ENCODE peak calls at places on chromosomes 4 and X, in six cellular contexts. One of them, this sample, is unnamed.

GRCh38 chr4:24473309-24473721 is 111.0 kb downstream of the DHX15 start:
- DNase-seq in astrocyte: peak
- DNase-seq in GM10248: no peak
- DNase-seq in lung: no peak
- DNase-seq in cardiac fibroblast: peak
- DNase-seq in uterus: peak
- DNase-seq in this sample: peak

GRCh38 chr4:117692538-117692937 is 341.7 kb upstream of the NDST3 start:
- DNase-seq in astrocyte: no peak
- DNase-seq in GM10248: no peak
- DNase-seq in lung: no peak
- DNase-seq in cardiac fibroblast: no peak
- DNase-seq in uterus: no peak
- DNase-seq in this sample: no peak

GRCh38 chr4:35342833-35343232 is 901.5 kb downstream of the ARAP2 start:
- DNase-seq in astrocyte: no peak
- DNase-seq in GM10248: no peak
- DNase-seq in lung: no peak
- DNase-seq in cardiac fibroblast: no peak
- DNase-seq in uterus: no peak
- DNase-seq in this sample: no peak

GRCh38 chr4:112604590-112604989 is 32.1 kb downstream of the ZGRF1 start:
- DNase-seq in astrocyte: peak
- DNase-seq in GM10248: peak
- DNase-seq in lung: peak
- DNase-seq in cardiac fibroblast: peak
- DNase-seq in uterus: no peak
- DNase-seq in this sample: peak

GRCh38 chr4:137960371-137961050 is 281.6 kb downstream of the SLC7A11 start:
- DNase-seq in astrocyte: peak
- DNase-seq in GM10248: no peak
- DNase-seq in lung: no peak
- DNase-seq in cardiac fibroblast: peak
- DNase-seq in uterus: no peak
- DNase-seq in this sample: no peak

GRCh38 chrX:71652405-71652804 is 14.9 kb upstream of the LOC101059915 start:
- DNase-seq in astrocyte: peak
- DNase-seq in GM10248: no peak
- DNase-seq in lung: peak
- DNase-seq in cardiac fibroblast: peak
- DNase-seq in uterus: no peak
- DNase-seq in this sample: peak

GRCh38 chr4:181202249-181202648 is 1041.0 kb upstream of the TENM3 start:
- DNase-seq in astrocyte: no peak
- DNase-seq in GM10248: no peak
- DNase-seq in lung: no peak
- DNase-seq in cardiac fibroblast: no peak
- DNase-seq in uterus: no peak
- DNase-seq in this sample: no peak

GRCh38 chr4:153483432-153484418 is 17.6 kb downstream of the TMEM131L start:
- DNase-seq in astrocyte: no peak
- DNase-seq in GM10248: no peak
- DNase-seq in lung: no peak
- DNase-seq in cardiac fibroblast: peak
- DNase-seq in uterus: no peak
- DNase-seq in this sample: no peak

GRCh38 chr4:186719925-186720694 is 3.5 kb downstream of the FAT1 start:
- DNase-seq in astrocyte: no peak
- DNase-seq in GM10248: no peak
- DNase-seq in lung: no peak
- DNase-seq in cardiac fibroblast: peak
- DNase-seq in uterus: no peak
- DNase-seq in this sample: peak

GRCh38 chrX:130264573-130264972 is 4.1 kb downstream of the ZNF280C start:
- DNase-seq in astrocyte: no peak
- DNase-seq in GM10248: no peak
- DNase-seq in lung: no peak
- DNase-seq in cardiac fibroblast: peak
- DNase-seq in uterus: no peak
- DNase-seq in this sample: no peak

GRCh38 chr4:166506051-166506450 is 633.0 kb downstream of the TLL1 start:
- DNase-seq in astrocyte: no peak
- DNase-seq in GM10248: no peak
- DNase-seq in lung: no peak
- DNase-seq in cardiac fibroblast: no peak
- DNase-seq in uterus: no peak
- DNase-seq in this sample: no peak

GRCh38 chr4:188428935-188429334 is 289.7 kb downstream of the TRIML1 start:
- DNase-seq in astrocyte: no peak
- DNase-seq in GM10248: no peak
- DNase-seq in lung: no peak
- DNase-seq in cardiac fibroblast: peak
- DNase-seq in uterus: no peak
- DNase-seq in this sample: no peak

GRCh38 chr4:6916587-6917444 is 7.2 kb downstream of the TBC1D14 start:
- DNase-seq in astrocyte: peak
- DNase-seq in GM10248: no peak
- DNase-seq in lung: peak
- DNase-seq in cardiac fibroblast: no peak
- DNase-seq in uterus: no peak
- DNase-seq in this sample: peak

GRCh38 chr4:6019316-6020263 is 1.4 kb upstream of the C4orf50 start:
- DNase-seq in astrocyte: peak
- DNase-seq in GM10248: peak
- DNase-seq in lung: peak
- DNase-seq in cardiac fibroblast: peak
- DNase-seq in uterus: peak
- DNase-seq in this sample: peak

GRCh38 chr4:10098770-10099139 is 17.8 kb downstream of the WDR1 start:
- DNase-seq in astrocyte: peak
- DNase-seq in GM10248: no peak
- DNase-seq in lung: no peak
- DNase-seq in cardiac fibroblast: no peak
- DNase-seq in uterus: no peak
- DNase-seq in this sample: no peak

GRCh38 chr4:152778656-152779512 is 646 bp downstream of the TIGD4 start:
- DNase-seq in astrocyte: peak
- DNase-seq in GM10248: peak
- DNase-seq in lung: no peak
- DNase-seq in cardiac fibroblast: peak
- DNase-seq in uterus: no peak
- DNase-seq in this sample: peak

GRCh38 chr4:187608001-187608421 is 387.6 kb upstream of the ZFP42 start:
- DNase-seq in astrocyte: peak
- DNase-seq in GM10248: no peak
- DNase-seq in lung: no peak
- DNase-seq in cardiac fibroblast: peak
- DNase-seq in uterus: no peak
- DNase-seq in this sample: no peak

GRCh38 chr4:18318682-18319410 is 297.3 kb upstream of the LCORL start:
- DNase-seq in astrocyte: no peak
- DNase-seq in GM10248: no peak
- DNase-seq in lung: no peak
- DNase-seq in cardiac fibroblast: peak
- DNase-seq in uterus: no peak
- DNase-seq in this sample: no peak

GRCh38 chrX:103531002-103531401 is 11.7 kb upstream of the RAB40A start:
- DNase-seq in astrocyte: peak
- DNase-seq in GM10248: no peak
- DNase-seq in lung: no peak
- DNase-seq in cardiac fibroblast: peak
- DNase-seq in uterus: no peak
- DNase-seq in this sample: no peak

GRCh38 chr4:41058426-41058825 is 155.9 kb downstream of the APBB2 start:
- DNase-seq in astrocyte: peak
- DNase-seq in GM10248: no peak
- DNase-seq in lung: no peak
- DNase-seq in cardiac fibroblast: no peak
- DNase-seq in uterus: no peak
- DNase-seq in this sample: no peak

GRCh38 chr4:11218692-11219091 is 210.0 kb downstream of the HS3ST1 start:
- DNase-seq in astrocyte: no peak
- DNase-seq in GM10248: no peak
- DNase-seq in lung: no peak
- DNase-seq in cardiac fibroblast: no peak
- DNase-seq in uterus: no peak
- DNase-seq in this sample: no peak

GRCh38 chrX:9071031-9071650 is 37.2 kb upstream of the FAM9B start:
- DNase-seq in astrocyte: peak
- DNase-seq in GM10248: no peak
- DNase-seq in lung: no peak
- DNase-seq in cardiac fibroblast: peak
- DNase-seq in uterus: no peak
- DNase-seq in this sample: no peak

GRCh38 chr4:149521611-149522010 is 294.0 kb downstream of the IQCM start:
- DNase-seq in astrocyte: peak
- DNase-seq in GM10248: no peak
- DNase-seq in lung: no peak
- DNase-seq in cardiac fibroblast: peak
- DNase-seq in uterus: no peak
- DNase-seq in this sample: no peak

GRCh38 chr4:71860643-71861042 is 76.8 kb upstream of the GC start:
- DNase-seq in astrocyte: no peak
- DNase-seq in GM10248: no peak
- DNase-seq in lung: no peak
- DNase-seq in cardiac fibroblast: no peak
- DNase-seq in uterus: no peak
- DNase-seq in this sample: no peak

GRCh38 chr4:178140326-178140915 is 698.2 kb upstream of the AGA start:
- DNase-seq in astrocyte: no peak
- DNase-seq in GM10248: no peak
- DNase-seq in lung: no peak
- DNase-seq in cardiac fibroblast: no peak
- DNase-seq in uterus: no peak
- DNase-seq in this sample: no peak

GRCh38 chrX:121356850-121357171 is 309.4 kb downstream of the GLUD2 start:
- DNase-seq in astrocyte: no peak
- DNase-seq in GM10248: no peak
- DNase-seq in lung: no peak
- DNase-seq in cardiac fibroblast: no peak
- DNase-seq in uterus: no peak
- DNase-seq in this sample: no peak

GRCh38 chrX:99142745-99143144 is 1267.3 kb downstream of the PCDH19 start:
- DNase-seq in astrocyte: no peak
- DNase-seq in GM10248: no peak
- DNase-seq in lung: no peak
- DNase-seq in cardiac fibroblast: no peak
- DNase-seq in uterus: no peak
- DNase-seq in this sample: no peak

DNA sequence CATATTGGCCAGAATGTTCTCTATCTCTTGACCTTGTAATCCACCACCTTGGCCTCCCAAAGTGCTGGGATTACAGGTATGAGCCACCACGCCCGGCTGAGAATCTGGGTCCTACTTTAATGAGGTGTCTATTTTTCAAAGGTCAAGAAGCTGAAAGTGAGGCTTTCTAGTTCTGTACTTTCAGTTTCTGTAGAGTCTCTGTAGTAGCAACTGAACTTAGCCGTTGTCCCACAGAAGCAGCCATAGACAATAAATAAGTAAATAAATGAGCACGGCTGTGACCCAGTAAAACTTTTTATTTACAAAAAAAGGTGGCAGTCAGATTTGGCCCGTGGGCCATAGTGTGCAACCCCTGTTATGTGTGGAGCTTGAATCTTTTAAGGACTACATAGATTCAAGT is 92.0 kb downstream of the FNIP2 start:
- DNase-seq in astrocyte: no peak
- DNase-seq in GM10248: peak
- DNase-seq in lung: no peak
- DNase-seq in cardiac fibroblast: no peak
- DNase-seq in uterus: no peak
- DNase-seq in this sample: no peak
- TF ChIP-seq CTCF in astrocyte: no peak
- TF ChIP-seq CTCF in GM10248: no peak
- TF ChIP-seq CTCF in lung: no peak
- TF ChIP-seq CTCF in cardiac fibroblast: no peak
- TF ChIP-seq CTCF in uterus: no peak
- TF ChIP-seq CTCF in this sample: no peak

DNA sequence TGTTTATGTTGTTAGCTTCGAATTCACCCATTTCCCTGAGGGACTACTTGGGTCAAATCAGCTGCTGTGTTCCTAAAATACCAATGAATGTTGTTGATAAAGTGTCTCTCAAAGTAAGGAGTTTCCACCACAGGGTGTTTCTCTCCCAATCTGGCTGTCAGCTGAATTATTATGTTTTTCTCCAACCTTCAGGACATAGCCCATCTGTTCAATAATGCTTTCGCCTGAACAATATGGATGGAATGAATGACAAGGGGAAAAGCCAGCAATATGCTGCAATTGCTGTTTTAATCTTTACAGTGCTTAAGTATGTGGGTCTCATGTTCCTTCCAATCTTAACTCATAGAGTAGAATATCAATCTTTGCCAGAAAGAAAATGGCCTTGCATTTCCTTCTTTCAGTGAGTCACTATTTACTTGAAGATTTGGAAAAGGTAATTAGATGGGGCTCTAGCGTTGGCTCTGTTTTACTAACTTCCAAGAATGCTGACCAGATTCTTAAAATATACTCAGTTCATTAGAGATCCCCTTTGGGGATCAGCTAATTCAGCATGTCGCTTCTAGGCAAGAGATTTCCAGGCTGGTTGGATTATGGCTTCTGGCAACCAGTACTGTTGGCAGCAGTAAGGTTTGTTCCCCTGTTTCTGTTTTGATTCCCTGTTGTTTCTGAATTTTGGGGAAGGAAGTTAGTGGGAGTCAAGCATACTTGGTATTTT is 410.5 kb downstream of the PPP3CA start:
- DNase-seq in astrocyte: no peak
- DNase-seq in GM10248: no peak
- DNase-seq in lung: no peak
- DNase-seq in cardiac fibroblast: peak
- DNase-seq in uterus: no peak
- DNase-seq in this sample: no peak
- TF ChIP-seq CTCF in astrocyte: no peak
- TF ChIP-seq CTCF in GM10248: no peak
- TF ChIP-seq CTCF in lung: no peak
- TF ChIP-seq CTCF in cardiac fibroblast: no peak
- TF ChIP-seq CTCF in uterus: no peak
- TF ChIP-seq CTCF in this sample: no peak

GRCh38 chrX:153578200-153578835 is 20.6 kb downstream of the CCNQ start:
- DNase-seq in astrocyte: no peak
- DNase-seq in GM10248: no peak
- DNase-seq in lung: no peak
- DNase-seq in cardiac fibroblast: no peak
- DNase-seq in uterus: no peak
- DNase-seq in this sample: no peak
- TF ChIP-seq CTCF in astrocyte: no peak
- TF ChIP-seq CTCF in GM10248: no peak
- TF ChIP-seq CTCF in lung: no peak
- TF ChIP-seq CTCF in cardiac fibroblast: no peak
- TF ChIP-seq CTCF in uterus: no peak
- TF ChIP-seq CTCF in this sample: no peak

GRCh38 chr4:147874109-147874508 is 142.2 kb downstream of the ARHGAP10 start:
- DNase-seq in astrocyte: no peak
- DNase-seq in GM10248: no peak
- DNase-seq in lung: no peak
- DNase-seq in cardiac fibroblast: no peak
- DNase-seq in uterus: no peak
- DNase-seq in this sample: no peak

GRCh38 chr4:147879676-147880075 is 147.8 kb downstream of the ARHGAP10 start:
- DNase-seq in astrocyte: peak
- DNase-seq in GM10248: no peak
- DNase-seq in lung: no peak
- DNase-seq in cardiac fibroblast: no peak
- DNase-seq in uterus: no peak
- DNase-seq in this sample: no peak

GRCh38 chr4:147877308-147877771 is 145.5 kb downstream of the ARHGAP10 start:
- DNase-seq in astrocyte: no peak
- DNase-seq in GM10248: no peak
- DNase-seq in lung: no peak
- DNase-seq in cardiac fibroblast: no peak
- DNase-seq in uterus: no peak
- DNase-seq in this sample: no peak
- TF ChIP-seq CTCF in astrocyte: no peak
- TF ChIP-seq CTCF in GM10248: no peak
- TF ChIP-seq CTCF in lung: no peak
- TF ChIP-seq CTCF in cardiac fibroblast: no peak
- TF ChIP-seq CTCF in uterus: no peak
- TF ChIP-seq CTCF in this sample: no peak